ENCODE peak calls at places on chromosomes 12 and 14, in seven cellular contexts. L is NCI-H2171 treated with DMSO at 0.1 percent for 48 hours; U is stimulated activated CD4-positive, alpha-beta T cell treated with anti-CD3 and anti-CD28 coated beads, Interleukin-4, amount 100 ng/mL, for 1 hour; G is foreskin fibroblast; M is activated gamma-delta T cell; S is hypothalamus; V is HL-60. F is an unnamed sample.

GRCh38 chr12:24931666-24932405 is 17.1 kb downstream of the BCAT1 start:
- DNase-seq in L (no peak), U (no peak), G (no peak), M (no peak), S (no peak), V (peak; percentile 86), F (no peak)

GRCh38 chr12:110247340-110248095 is 33.5 kb upstream of the ATP2A2 start:
- DNase-seq in L (peak; percentile 69), U (no peak), G (no peak), M (no peak), S (no peak), V (no peak), F (no peak)

GRCh38 chr14:100533647-100534485 is 53.4 kb downstream of the BEGAIN start:
- DNase-seq in L (no peak), U (no peak), G (peak; percentile 53), M (no peak), S (no peak), V (peak; percentile 70), F (peak; percentile 24)

GRCh38 chr14:54362089-54362504 is 34.7 kb upstream of the CDKN3 start:
- DNase-seq in L (no peak), U (no peak), G (no peak), M (no peak), S (no peak), V (no peak), F (no peak)

GRCh38 chr12:2262449-2262848 is 209.7 kb downstream of the CACNA1C start:
- DNase-seq in L (no peak), U (no peak), G (no peak), M (no peak), S (no peak), V (no peak), F (no peak)

GRCh38 chr12:3553681-3554546 is 62.9 kb downstream of the PRMT8 start:
- DNase-seq in L (no peak), U (no peak), G (no peak), M (no peak), S (no peak), V (peak; percentile 29), F (no peak)

GRCh38 chr12:18382486-18382885 is 121.2 kb downstream of the PIK3C2G start:
- DNase-seq in L (no peak), U (no peak), G (peak; percentile 66), M (no peak), S (no peak), V (no peak), F (no peak)

GRCh38 chr12:31263661-31264060 is 62.3 kb downstream of the SINHCAF start:
- DNase-seq in L (no peak), U (no peak), G (no peak), M (no peak), S (no peak), V (no peak), F (no peak)

GRCh38 chr12:54132979-54133378 is 55.8 kb downstream of the SMUG1 start:
- DNase-seq in L (peak; percentile 81), U (no peak), G (no peak), M (no peak), S (no peak), V (no peak), F (no peak)

GRCh38 chr12:79381246-79382208 is 309.2 kb downstream of the PAWR start:
- DNase-seq in L (no peak), U (no peak), G (no peak), M (no peak), S (no peak), V (no peak), F (no peak)

GRCh38 chr12:57476162-57476992 is 3.3 kb downstream of the ARHGAP9 start:
- DNase-seq in L (no peak), U (peak; percentile 77), G (no peak), M (peak; percentile 43), S (no peak), V (peak; percentile 78), F (peak; percentile 87)

GRCh38 chr14:90281766-90282165 is 25.4 kb downstream of the PSMC1 start:
- DNase-seq in L (no peak), U (no peak), G (peak; percentile 38), M (no peak), S (no peak), V (no peak), F (no peak)

GRCh38 chr12:81167694-81168093 is 89.8 kb downstream of the ACSS3 start:
- DNase-seq in L (no peak), U (no peak), G (peak; percentile 26), M (no peak), S (no peak), V (no peak), F (no peak)

GRCh38 chr14:64639340-64639821 is 64.8 kb upstream of the PLEKHG3 start:
- DNase-seq in L (no peak), U (no peak), G (no peak), M (no peak), S (no peak), V (no peak), F (no peak)

GRCh38 chr12:44863867-44864266 is 12.2 kb downstream of the NELL2 start:
- DNase-seq in L (no peak), U (no peak), G (no peak), M (no peak), S (no peak), V (no peak), F (no peak)

GRCh38 chr14:99575043-99576023 is 28.7 kb downstream of the CCDC85C start:
- DNase-seq in L (no peak), U (no peak), G (no peak), M (no peak), S (no peak), V (no peak), F (no peak)

GRCh38 chr14:62138593-62138992 is 376.4 kb downstream of the SNAPC1 start:
- DNase-seq in L (no peak), U (no peak), G (no peak), M (no peak), S (no peak), V (no peak), F (no peak)

GRCh38 chr12:57173089-57173488 is 25.7 kb upstream of the LRP1-AS start:
- DNase-seq in L (no peak), U (peak; percentile 35), G (peak; percentile 55), M (no peak), S (no peak), V (peak; percentile 40), F (peak; percentile 45)

GRCh38 chr12:106978035-106978800 is 8.7 kb downstream of the MTERF2 start:
- DNase-seq in L (peak; percentile 47), U (no peak), G (peak; percentile 67), M (no peak), S (no peak), V (no peak), F (no peak)

GRCh38 chr12:108495823-108496579 is 19.1 kb upstream of the FICD start:
- DNase-seq in L (no peak), U (no peak), G (no peak), M (no peak), S (no peak), V (no peak), F (no peak)

GRCh38 chr14:105925615-105926414 is 399.4 kb downstream of the TMEM121 start:
- DNase-seq in L (no peak), U (no peak), G (no peak), M (no peak), S (no peak), V (no peak), F (no peak)

GRCh38 chr14:71478542-71478941 is 453.7 kb upstream of the RGS6 start:
- DNase-seq in L (peak; percentile 13), U (no peak), G (peak; percentile 55), M (no peak), S (no peak), V (peak; percentile 60), F (no peak)

GRCh38 chr12:131229426-131230339 is 276.0 kb downstream of the ADGRD1 start:
- DNase-seq in L (peak; percentile 40), U (no peak), G (no peak), M (no peak), S (no peak), V (no peak), F (no peak)

GRCh38 chr12:64824500-64825142 is at the start of gene TBC1D30:
- DNase-seq in L (peak; percentile 74), U (peak; percentile 21), G (peak; percentile 60), M (no peak), S (no peak), V (no peak), F (peak; percentile 54)

GRCh38 chr14:55301722-55302121 is 30.5 kb downstream of the FBXO34 start:
- DNase-seq in L (no peak), U (no peak), G (peak; percentile 72), M (no peak), S (no peak), V (no peak), F (no peak)